ENCODE peak calls at places on chromosomes 4 and X, in seven cellular contexts. B, T, K, N, O, L and A are unnamed samples.

GRCh38 chrX:100216083-100216482 is 194.0 kb downstream of the PCDH19 start:
- DNase-seq in B (no peak), T (no peak), K (no peak), N (no peak), O (no peak), L (no peak), A (no peak)

GRCh38 chr4:1714303-1715001 is 2.3 kb upstream of the SLBP start:
- DNase-seq in B (no peak), T (no peak), K (no peak), N (no peak), O (no peak), L (no peak), A (no peak)

GRCh38 chr4:137253949-137254348 is 278.3 kb downstream of the PCDH18 start:
- DNase-seq in B (no peak), T (no peak), K (no peak), N (no peak), O (no peak), L (peak; percentile 85), A (no peak)

GRCh38 chr4:71259305-71259704 is 79.5 kb upstream of the SLC4A4 start:
- DNase-seq in B (no peak), T (no peak), K (peak; percentile 60), N (no peak), O (no peak), L (no peak), A (no peak)

GRCh38 chrX:98068210-98068609 is 1184.5 kb downstream of the RPA4 start:
- DNase-seq in B (no peak), T (no peak), K (no peak), N (no peak), O (no peak), L (no peak), A (no peak)

GRCh38 chrX:153925387-153925738 is 701 bp downstream of the ARHGAP4 start:
- DNase-seq in B (no peak), T (no peak), K (no peak), N (no peak), O (no peak), L (no peak), A (no peak)

GRCh38 chr4:155604718-155605601 is 61.7 kb upstream of the GUCY1A1 start:
- DNase-seq in B (no peak), T (no peak), K (no peak), N (no peak), O (no peak), L (peak; percentile 93), A (no peak)

GRCh38 chrX:31420302-31420701 is 348.5 kb upstream of the FTHL17 start:
- DNase-seq in B (no peak), T (no peak), K (no peak), N (no peak), O (no peak), L (no peak), A (no peak)

GRCh38 chr4:169337510-169337909 is 66.8 kb upstream of the SH3RF1 start:
- DNase-seq in B (no peak), T (no peak), K (no peak), N (no peak), O (no peak), L (peak; percentile 98), A (no peak)

GRCh38 chrX:41692162-41692749 is 3.5 kb downstream of the GPR34 start:
- DNase-seq in B (no peak), T (no peak), K (no peak), N (no peak), O (no peak), L (peak; percentile 11), A (no peak)

GRCh38 chr4:54581807-54582206 is 76.0 kb upstream of the KIT start:
- DNase-seq in B (no peak), T (no peak), K (no peak), N (no peak), O (no peak), L (no peak), A (no peak)

GRCh38 chr4:137641554-137641953 is 109.3 kb upstream of the PCDH18 start:
- DNase-seq in B (no peak), T (no peak), K (peak; percentile 71), N (no peak), O (no peak), L (no peak), A (no peak)

GRCh38 chr4:102537280-102537679 is 36.1 kb downstream of the NFKB1 start:
- DNase-seq in B (no peak), T (no peak), K (no peak), N (no peak), O (no peak), L (peak; percentile 46), A (no peak)

GRCh38 chr4:105620640-105621323 is 68.4 kb downstream of the ARHGEF38 start:
- DNase-seq in B (no peak), T (no peak), K (no peak), N (no peak), O (no peak), L (peak; percentile 57), A (no peak)

GRCh38 chrX:22378296-22378695 is 105.6 kb downstream of the CBLL2 start:
- DNase-seq in B (no peak), T (no peak), K (no peak), N (no peak), O (no peak), L (no peak), A (no peak)

GRCh38 chr4:16109256-16109655 is 25.4 kb upstream of the PROM1 start:
- DNase-seq in B (no peak), T (no peak), K (no peak), N (no peak), O (no peak), L (no peak), A (no peak)

GRCh38 chr4:165740911-165741310 is 132.1 kb upstream of the TLL1 start:
- DNase-seq in B (no peak), T (no peak), K (no peak), N (no peak), O (no peak), L (no peak), A (no peak)

GRCh38 chr4:110510955-110511544 is 35.1 kb downstream of the ENPEP start:
- DNase-seq in B (no peak), T (peak; percentile 42), K (no peak), N (no peak), O (peak; percentile 51), L (peak; percentile 67), A (peak; percentile 50)

GRCh38 chr4:168769857-168770256 is 240.2 kb downstream of the CBR4 start:
- DNase-seq in B (no peak), T (no peak), K (no peak), N (no peak), O (no peak), L (no peak), A (no peak)